ENCODE peak calls at places on chromosomes 3 and 15, in nine cellular contexts. One of them, this sample, is unnamed.

GRCh38 chr3:136919799-136920580 is 37.8 kb upstream of the IL20RB start:
- DNase-seq in stimulated activated CD4-positive, alpha-beta T cell treated with anti-CD3 and anti-CD28 coated beads, Interleukin-12 subunit alpha, Interleukin-12 subunit beta, amount 100 ng/mL, for 24 hours: no peak
- DNase-seq in heart left ventricle: no peak
- DNase-seq in Right ventricle myocardium superior: no peak
- DNase-seq in activated CD4-positive, alpha-beta T cell treated with anti-CD3 and anti-CD28 coated beads for 36 hours: no peak
- DNase-seq in stimulated activated CD8-positive, alpha-beta memory T cell treated with anti-CD3 and anti-CD28 coated beads, Interleukin-4, amount 100 ng/mL, for 4 hours: no peak
- DNase-seq in IMR-90: no peak
- DNase-seq in NCI-H2081: no peak
- DNase-seq in colonic mucosa: no peak
- DNase-seq in this sample: no peak

GRCh38 chr15:93829115-93829849 is 402.1 kb upstream of the MCTP2 start:
- DNase-seq in NCI-H2081: no peak
- DNase-seq in stimulated activated CD8-positive, alpha-beta memory T cell treated with anti-CD3 and anti-CD28 coated beads, Interleukin-4, amount 100 ng/mL, for 4 hours: no peak
- DNase-seq in IMR-90: no peak
- DNase-seq in heart left ventricle: peak
- DNase-seq in colonic mucosa: no peak
- DNase-seq in activated CD4-positive, alpha-beta T cell treated with anti-CD3 and anti-CD28 coated beads for 36 hours: no peak
- DNase-seq in stimulated activated CD4-positive, alpha-beta T cell treated with anti-CD3 and anti-CD28 coated beads, Interleukin-12 subunit alpha, Interleukin-12 subunit beta, amount 100 ng/mL, for 24 hours: no peak
- DNase-seq in Right ventricle myocardium superior: no peak
- DNase-seq in this sample: no peak

GRCh38 chr15:29135702-29136426 is 133.8 kb downstream of the NSMCE3 start:
- DNase-seq in IMR-90: no peak
- DNase-seq in Right ventricle myocardium superior: peak
- DNase-seq in heart left ventricle: no peak
- DNase-seq in stimulated activated CD4-positive, alpha-beta T cell treated with anti-CD3 and anti-CD28 coated beads, Interleukin-12 subunit alpha, Interleukin-12 subunit beta, amount 100 ng/mL, for 24 hours: no peak
- DNase-seq in activated CD4-positive, alpha-beta T cell treated with anti-CD3 and anti-CD28 coated beads for 36 hours: no peak
- DNase-seq in stimulated activated CD8-positive, alpha-beta memory T cell treated with anti-CD3 and anti-CD28 coated beads, Interleukin-4, amount 100 ng/mL, for 4 hours: no peak
- DNase-seq in NCI-H2081: no peak
- DNase-seq in colonic mucosa: no peak
- DNase-seq in this sample: no peak

GRCh38 chr3:53994986-53995385 is 103.3 kb upstream of the SELENOK start:
- DNase-seq in IMR-90: no peak
- DNase-seq in stimulated activated CD8-positive, alpha-beta memory T cell treated with anti-CD3 and anti-CD28 coated beads, Interleukin-4, amount 100 ng/mL, for 4 hours: no peak
- DNase-seq in colonic mucosa: no peak
- DNase-seq in stimulated activated CD4-positive, alpha-beta T cell treated with anti-CD3 and anti-CD28 coated beads, Interleukin-12 subunit alpha, Interleukin-12 subunit beta, amount 100 ng/mL, for 24 hours: no peak
- DNase-seq in Right ventricle myocardium superior: no peak
- DNase-seq in NCI-H2081: no peak
- DNase-seq in heart left ventricle: no peak
- DNase-seq in activated CD4-positive, alpha-beta T cell treated with anti-CD3 and anti-CD28 coated beads for 36 hours: no peak
- DNase-seq in this sample: no peak

GRCh38 chr15:55403531-55403930 is 4.6 kb downstream of the CCPG1 start:
- DNase-seq in Right ventricle myocardium superior: no peak
- DNase-seq in colonic mucosa: no peak
- DNase-seq in activated CD4-positive, alpha-beta T cell treated with anti-CD3 and anti-CD28 coated beads for 36 hours: no peak
- DNase-seq in stimulated activated CD8-positive, alpha-beta memory T cell treated with anti-CD3 and anti-CD28 coated beads, Interleukin-4, amount 100 ng/mL, for 4 hours: no peak
- DNase-seq in stimulated activated CD4-positive, alpha-beta T cell treated with anti-CD3 and anti-CD28 coated beads, Interleukin-12 subunit alpha, Interleukin-12 subunit beta, amount 100 ng/mL, for 24 hours: no peak
- DNase-seq in IMR-90: peak
- DNase-seq in NCI-H2081: no peak
- DNase-seq in heart left ventricle: no peak
- DNase-seq in this sample: peak

GRCh38 chr3:125515421-125515820 is 4.6 kb downstream of the SNX4 start:
- DNase-seq in colonic mucosa: no peak
- DNase-seq in NCI-H2081: no peak
- DNase-seq in IMR-90: no peak
- DNase-seq in stimulated activated CD4-positive, alpha-beta T cell treated with anti-CD3 and anti-CD28 coated beads, Interleukin-12 subunit alpha, Interleukin-12 subunit beta, amount 100 ng/mL, for 24 hours: no peak
- DNase-seq in Right ventricle myocardium superior: no peak
- DNase-seq in stimulated activated CD8-positive, alpha-beta memory T cell treated with anti-CD3 and anti-CD28 coated beads, Interleukin-4, amount 100 ng/mL, for 4 hours: no peak
- DNase-seq in activated CD4-positive, alpha-beta T cell treated with anti-CD3 and anti-CD28 coated beads for 36 hours: no peak
- DNase-seq in heart left ventricle: no peak
- DNase-seq in this sample: no peak

GRCh38 chr3:49327485-49327884 is 12.4 kb downstream of the USP4 start:
- DNase-seq in NCI-H2081: no peak
- DNase-seq in colonic mucosa: no peak
- DNase-seq in Right ventricle myocardium superior: no peak
- DNase-seq in stimulated activated CD8-positive, alpha-beta memory T cell treated with anti-CD3 and anti-CD28 coated beads, Interleukin-4, amount 100 ng/mL, for 4 hours: no peak
- DNase-seq in IMR-90: no peak
- DNase-seq in activated CD4-positive, alpha-beta T cell treated with anti-CD3 and anti-CD28 coated beads for 36 hours: no peak
- DNase-seq in stimulated activated CD4-positive, alpha-beta T cell treated with anti-CD3 and anti-CD28 coated beads, Interleukin-12 subunit alpha, Interleukin-12 subunit beta, amount 100 ng/mL, for 24 hours: no peak
- DNase-seq in heart left ventricle: no peak
- DNase-seq in this sample: no peak

GRCh38 chr15:66524801-66525200 is 19.7 kb downstream of the ZWILCH start:
- DNase-seq in stimulated activated CD8-positive, alpha-beta memory T cell treated with anti-CD3 and anti-CD28 coated beads, Interleukin-4, amount 100 ng/mL, for 4 hours: no peak
- DNase-seq in stimulated activated CD4-positive, alpha-beta T cell treated with anti-CD3 and anti-CD28 coated beads, Interleukin-12 subunit alpha, Interleukin-12 subunit beta, amount 100 ng/mL, for 24 hours: no peak
- DNase-seq in Right ventricle myocardium superior: no peak
- DNase-seq in heart left ventricle: no peak
- DNase-seq in colonic mucosa: no peak
- DNase-seq in activated CD4-positive, alpha-beta T cell treated with anti-CD3 and anti-CD28 coated beads for 36 hours: no peak
- DNase-seq in IMR-90: no peak
- DNase-seq in NCI-H2081: no peak
- DNase-seq in this sample: no peak

GRCh38 chr3:55446860-55447259 is 40.2 kb downstream of the WNT5A start:
- DNase-seq in NCI-H2081: no peak
- DNase-seq in activated CD4-positive, alpha-beta T cell treated with anti-CD3 and anti-CD28 coated beads for 36 hours: no peak
- DNase-seq in stimulated activated CD4-positive, alpha-beta T cell treated with anti-CD3 and anti-CD28 coated beads, Interleukin-12 subunit alpha, Interleukin-12 subunit beta, amount 100 ng/mL, for 24 hours: no peak
- DNase-seq in heart left ventricle: no peak
- DNase-seq in colonic mucosa: peak
- DNase-seq in stimulated activated CD8-positive, alpha-beta memory T cell treated with anti-CD3 and anti-CD28 coated beads, Interleukin-4, amount 100 ng/mL, for 4 hours: no peak
- DNase-seq in IMR-90: no peak
- DNase-seq in Right ventricle myocardium superior: no peak
- DNase-seq in this sample: no peak

GRCh38 chr3:171824824-171825221 is 14.5 kb upstream of the PLD1 start:
- DNase-seq in stimulated activated CD8-positive, alpha-beta memory T cell treated with anti-CD3 and anti-CD28 coated beads, Interleukin-4, amount 100 ng/mL, for 4 hours: no peak
- DNase-seq in Right ventricle myocardium superior: no peak
- DNase-seq in NCI-H2081: no peak
- DNase-seq in heart left ventricle: no peak
- DNase-seq in IMR-90: peak
- DNase-seq in colonic mucosa: no peak
- DNase-seq in activated CD4-positive, alpha-beta T cell treated with anti-CD3 and anti-CD28 coated beads for 36 hours: no peak
- DNase-seq in stimulated activated CD4-positive, alpha-beta T cell treated with anti-CD3 and anti-CD28 coated beads, Interleukin-12 subunit alpha, Interleukin-12 subunit beta, amount 100 ng/mL, for 24 hours: no peak
- DNase-seq in this sample: no peak

GRCh38 chr3:45166283-45166879 is 20.2 kb upstream of the CDCP1 start:
- DNase-seq in Right ventricle myocardium superior: no peak
- DNase-seq in IMR-90: no peak
- DNase-seq in stimulated activated CD4-positive, alpha-beta T cell treated with anti-CD3 and anti-CD28 coated beads, Interleukin-12 subunit alpha, Interleukin-12 subunit beta, amount 100 ng/mL, for 24 hours: no peak
- DNase-seq in NCI-H2081: no peak
- DNase-seq in stimulated activated CD8-positive, alpha-beta memory T cell treated with anti-CD3 and anti-CD28 coated beads, Interleukin-4, amount 100 ng/mL, for 4 hours: no peak
- DNase-seq in heart left ventricle: no peak
- DNase-seq in activated CD4-positive, alpha-beta T cell treated with anti-CD3 and anti-CD28 coated beads for 36 hours: no peak
- DNase-seq in colonic mucosa: no peak
- DNase-seq in this sample: no peak

GRCh38 chr3:127451321-127451720 is 139.2 kb downstream of the TPRA1 start:
- DNase-seq in IMR-90: no peak
- DNase-seq in Right ventricle myocardium superior: no peak
- DNase-seq in NCI-H2081: no peak
- DNase-seq in activated CD4-positive, alpha-beta T cell treated with anti-CD3 and anti-CD28 coated beads for 36 hours: no peak
- DNase-seq in colonic mucosa: no peak
- DNase-seq in stimulated activated CD8-positive, alpha-beta memory T cell treated with anti-CD3 and anti-CD28 coated beads, Interleukin-4, amount 100 ng/mL, for 4 hours: no peak
- DNase-seq in heart left ventricle: no peak
- DNase-seq in stimulated activated CD4-positive, alpha-beta T cell treated with anti-CD3 and anti-CD28 coated beads, Interleukin-12 subunit alpha, Interleukin-12 subunit beta, amount 100 ng/mL, for 24 hours: no peak
- DNase-seq in this sample: no peak

GRCh38 chr3:172256101-172256687 is 192.1 kb downstream of the GHSR start:
- DNase-seq in IMR-90: peak
- DNase-seq in stimulated activated CD4-positive, alpha-beta T cell treated with anti-CD3 and anti-CD28 coated beads, Interleukin-12 subunit alpha, Interleukin-12 subunit beta, amount 100 ng/mL, for 24 hours: no peak
- DNase-seq in Right ventricle myocardium superior: peak
- DNase-seq in stimulated activated CD8-positive, alpha-beta memory T cell treated with anti-CD3 and anti-CD28 coated beads, Interleukin-4, amount 100 ng/mL, for 4 hours: no peak
- DNase-seq in activated CD4-positive, alpha-beta T cell treated with anti-CD3 and anti-CD28 coated beads for 36 hours: no peak
- DNase-seq in heart left ventricle: no peak
- DNase-seq in colonic mucosa: no peak
- DNase-seq in NCI-H2081: no peak
- DNase-seq in this sample: no peak

GRCh38 chr15:69919816-69920215 is 177.9 kb downstream of the TLE3 start:
- DNase-seq in heart left ventricle: no peak
- DNase-seq in IMR-90: no peak
- DNase-seq in stimulated activated CD4-positive, alpha-beta T cell treated with anti-CD3 and anti-CD28 coated beads, Interleukin-12 subunit alpha, Interleukin-12 subunit beta, amount 100 ng/mL, for 24 hours: no peak
- DNase-seq in colonic mucosa: no peak
- DNase-seq in stimulated activated CD8-positive, alpha-beta memory T cell treated with anti-CD3 and anti-CD28 coated beads, Interleukin-4, amount 100 ng/mL, for 4 hours: no peak
- DNase-seq in Right ventricle myocardium superior: no peak
- DNase-seq in activated CD4-positive, alpha-beta T cell treated with anti-CD3 and anti-CD28 coated beads for 36 hours: no peak
- DNase-seq in NCI-H2081: no peak
- DNase-seq in this sample: no peak

GRCh38 chr3:41357271-41357670 is 158.0 kb downstream of the CTNNB1 start:
- DNase-seq in NCI-H2081: no peak
- DNase-seq in IMR-90: no peak
- DNase-seq in activated CD4-positive, alpha-beta T cell treated with anti-CD3 and anti-CD28 coated beads for 36 hours: no peak
- DNase-seq in stimulated activated CD8-positive, alpha-beta memory T cell treated with anti-CD3 and anti-CD28 coated beads, Interleukin-4, amount 100 ng/mL, for 4 hours: no peak
- DNase-seq in colonic mucosa: no peak
- DNase-seq in stimulated activated CD4-positive, alpha-beta T cell treated with anti-CD3 and anti-CD28 coated beads, Interleukin-12 subunit alpha, Interleukin-12 subunit beta, amount 100 ng/mL, for 24 hours: no peak
- DNase-seq in Right ventricle myocardium superior: no peak
- DNase-seq in heart left ventricle: no peak
- DNase-seq in this sample: no peak

GRCh38 chr3:101677436-101678286 is 729 bp upstream of the ZBTB11 start:
- DNase-seq in NCI-H2081: no peak
- DNase-seq in Right ventricle myocardium superior: peak
- DNase-seq in activated CD4-positive, alpha-beta T cell treated with anti-CD3 and anti-CD28 coated beads for 36 hours: peak
- DNase-seq in IMR-90: no peak
- DNase-seq in heart left ventricle: peak
- DNase-seq in stimulated activated CD4-positive, alpha-beta T cell treated with anti-CD3 and anti-CD28 coated beads, Interleukin-12 subunit alpha, Interleukin-12 subunit beta, amount 100 ng/mL, for 24 hours: no peak
- DNase-seq in colonic mucosa: no peak
- DNase-seq in stimulated activated CD8-positive, alpha-beta memory T cell treated with anti-CD3 and anti-CD28 coated beads, Interleukin-4, amount 100 ng/mL, for 4 hours: no peak
- DNase-seq in this sample: no peak

GRCh38 chr15:40296561-40297230 is 11.0 kb downstream of the PLCB2 start:
- DNase-seq in heart left ventricle: no peak
- DNase-seq in stimulated activated CD4-positive, alpha-beta T cell treated with anti-CD3 and anti-CD28 coated beads, Interleukin-12 subunit alpha, Interleukin-12 subunit beta, amount 100 ng/mL, for 24 hours: no peak
- DNase-seq in colonic mucosa: no peak
- DNase-seq in stimulated activated CD8-positive, alpha-beta memory T cell treated with anti-CD3 and anti-CD28 coated beads, Interleukin-4, amount 100 ng/mL, for 4 hours: no peak
- DNase-seq in Right ventricle myocardium superior: peak
- DNase-seq in IMR-90: no peak
- DNase-seq in NCI-H2081: no peak
- DNase-seq in activated CD4-positive, alpha-beta T cell treated with anti-CD3 and anti-CD28 coated beads for 36 hours: no peak
- DNase-seq in this sample: no peak

This sample was measured in HFFc6.